ENCODE peak calls at places on chromosomes 13 and 19, in four cellular contexts. P, H, X and Q are unnamed samples.

GRCh38 chr19:8373867-8374813 is 10.2 kb downstream of the ANGPTL4 start:
- ATAC-seq in H (peak), P (peak), X (peak), Q (peak)

GRCh38 chr19:40502647-40503046 is 35.8 kb downstream of the SPTBN4 start:
- ATAC-seq in P (peak), X (no peak), H (peak), Q (no peak)

GRCh38 chr13:110397445-110397844 is 90.4 kb downstream of the COL4A2 start:
- ATAC-seq in X (peak), H (no peak), P (no peak), Q (peak)

GRCh38 chr19:29062486-29063435 is 150.2 kb downstream of the UQCRFS1 start:
- ATAC-seq in H (no peak), X (no peak), P (no peak), Q (no peak)

GRCh38 chr13:111474136-111475002 is 153.9 kb downstream of the TEX29 start:
- ATAC-seq in P (peak), X (no peak), H (peak), Q (no peak)

GRCh38 chr13:45416521-45417125 is 1.6 kb downstream of the SLC25A30 start:
- ATAC-seq in H (no peak), P (no peak), X (no peak), Q (no peak)

GRCh38 chr13:80339841-80340642 is 884 bp downstream of the SPRY2 start:
- ATAC-seq in H (peak), P (no peak), X (peak), Q (no peak)

GRCh38 chr13:51577690-51578089 is 6.6 kb upstream of the WDFY2 start:
- ATAC-seq in P (no peak), X (no peak), H (no peak), Q (no peak)

GRCh38 chr19:45352914-45353796 is 12.6 kb downstream of the KLC3 start:
- ATAC-seq in P (peak), X (no peak), H (no peak), Q (no peak)

GRCh38 chr13:75705395-75705794 is 69.3 kb downstream of the LMO7 start:
- ATAC-seq in H (no peak), X (no peak), P (peak), Q (no peak)

GRCh38 chr13:23695196-23695595 is 125.0 kb downstream of the TNFRSF19 start:
- ATAC-seq in P (no peak), H (no peak), X (no peak), Q (no peak)

GRCh38 chr13:29578300-29579048 is 17.0 kb downstream of the SLC7A1 start:
- ATAC-seq in H (no peak), X (no peak), P (no peak), Q (peak)

GRCh38 chr19:35558400-35559280 is 4.8 kb downstream of the ATP4A start:
- ATAC-seq in X (no peak), H (no peak), P (no peak), Q (no peak)

GRCh38 chr19:57682226-57682766 is 519 bp downstream of the ZNF551 start:
- ATAC-seq in X (peak), H (peak), P (peak), Q (no peak)

GRCh38 chr19:16831531-16831930 is 2.3 kb downstream of the SIN3B start:
- ATAC-seq in X (no peak), H (no peak), P (no peak), Q (no peak)

GRCh38 chr13:98890186-98890585 is 87.7 kb downstream of the DOCK9 start:
- ATAC-seq in P (peak), H (no peak), X (peak), Q (no peak)

GRCh38 chr19:18013621-18014111 is 5.7 kb downstream of the ARRDC2 start:
- ATAC-seq in X (peak), P (no peak), H (peak), Q (no peak)

GRCh38 chr19:55437410-55437809 is 5.7 kb downstream of the SHISA7 start:
- ATAC-seq in H (peak), P (peak), X (no peak), Q (no peak)

GRCh38 chr19:20565321-20566018 is at the start of gene ZNF737:
- ATAC-seq in P (no peak), H (peak), X (peak), Q (peak)

GRCh38 chr13:114282143-114282685 is 813 bp downstream of the UPF3A start:
- ATAC-seq in X (peak), H (peak), P (peak), Q (peak)

GRCh38 chr19:35098413-35099049 is 17.1 kb upstream of the FXYD3 start:
- ATAC-seq in P (no peak), X (no peak), H (no peak), Q (no peak)

GRCh38 chr13:50831510-50831909 is 12.0 kb downstream of the DLEU7 start:
- ATAC-seq in P (no peak), X (no peak), H (no peak), Q (no peak)

GRCh38 chr13:101858869-101859268 is 406.4 kb downstream of the ITGBL1 start:
- ATAC-seq in H (no peak), X (no peak), P (no peak), Q (no peak)

GRCh38 chr19:58398545-58398944 is 3.1 kb downstream of the RNF225 start:
- ATAC-seq in H (peak), P (no peak), X (no peak), Q (no peak)

GRCh38 chr13:101614491-101614890 is 162.0 kb downstream of the ITGBL1 start:
- ATAC-seq in H (no peak), P (no peak), X (no peak), Q (no peak)

GRCh38 chr19:6238643-6239281 is 41.0 kb downstream of the MLLT1 start:
- ATAC-seq in X (peak), H (no peak), P (no peak), Q (peak)

GRCh38 chr13:104949840-104950805 is 1585.3 kb downstream of the EFNB2 start:
- ATAC-seq in H (no peak), P (no peak), X (no peak), Q (no peak)

GRCh38 chr13:109610517-109610916 is 175.9 kb downstream of the IRS2 start:
- ATAC-seq in H (peak), X (no peak), P (peak), Q (no peak)

GRCh38 chr13:112781881-112782361 is 92.1 kb downstream of the ATP11A start:
- ATAC-seq in X (peak), H (no peak), P (no peak), Q (no peak)

GRCh38 chr19:17775245-17775927 is 19.6 kb upstream of the B3GNT3 start:
- ATAC-seq in P (peak), X (no peak), H (peak), Q (no peak)

GRCh38 chr13:32940601-32941000 is 75.6 kb upstream of the KL start:
- ATAC-seq in P (no peak), H (peak), X (no peak), Q (no peak)

GRCh38 chr13:114154476-114154875 is 22.1 kb upstream of the RASA3 start:
- ATAC-seq in H (no peak), X (no peak), P (no peak), Q (no peak)

GRCh38 chr13:91346848-91347211 is 657 bp upstream of the MIR17HG start:
- ATAC-seq in P (no peak), H (peak), X (no peak), Q (no peak)

GRCh38 chr13:47843005-47843404 is 158.1 kb downstream of the SUCLA2 start:
- ATAC-seq in P (no peak), H (no peak), X (no peak), Q (no peak)

GRCh38 chr19:14391156-14391821 is 10.0 kb downstream of the ADGRE5 start:
- ATAC-seq in X (no peak), H (no peak), P (no peak), Q (no peak)

GRCh38 chr19:5612891-5613290 is 9.7 kb downstream of the SAFB2 start:
- ATAC-seq in H (no peak), X (no peak), P (no peak), Q (no peak)

GRCh38 chr13:50320297-50320862 is 305.1 kb downstream of the KCNRG start:
- ATAC-seq in X (no peak), P (peak), H (peak), Q (no peak)

GRCh38 chr19:29672933-29673336 is 7.7 kb downstream of the PLEKHF1 start:
- ATAC-seq in P (no peak), X (no peak), H (no peak), Q (no peak)

DNA sequence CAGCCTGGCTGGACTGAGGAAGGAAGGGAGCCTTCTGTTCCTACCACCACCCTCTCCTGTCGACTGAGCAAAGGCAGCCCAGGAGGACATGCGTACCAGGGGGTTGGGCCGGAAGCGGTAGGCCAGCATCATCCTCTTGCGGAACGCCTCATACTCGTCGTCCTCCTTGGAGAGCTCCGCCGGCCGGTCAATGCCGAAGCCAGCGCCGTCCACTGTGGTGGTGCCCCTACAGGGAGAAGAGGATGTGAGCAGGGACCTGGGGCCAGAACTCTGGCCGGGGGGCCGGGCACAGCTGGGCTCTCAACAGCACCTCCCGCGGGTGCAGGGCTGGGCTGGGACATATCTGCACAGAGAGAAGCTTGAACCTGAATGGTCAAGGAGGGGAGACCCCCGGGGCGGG is 3.8 kb upstream of the TM6SF2 start:
- ATAC-seq in P (no peak), H (no peak), X (no peak), Q (no peak)
- TF ChIP-seq POLR2A in P (no peak), H (no peak), X (no peak), Q (no peak)

GRCh38 chr13:56900549-56901279 is 240.0 kb upstream of the PRR20A start:
- ATAC-seq in X (no peak), P (no peak), H (no peak), Q (no peak)
- H3K4me3 ChIP-seq in X (no peak), P (no peak), H (no peak), Q (no peak)

GRCh38 chr13:20997301-20998061 is 63.9 kb downstream of the LATS2 start:
- ATAC-seq in H (no peak), P (no peak), X (no peak), Q (peak)
- H3K27ac ChIP-seq in H (no peak), P (no peak), X (peak), Q (peak)

DNA sequence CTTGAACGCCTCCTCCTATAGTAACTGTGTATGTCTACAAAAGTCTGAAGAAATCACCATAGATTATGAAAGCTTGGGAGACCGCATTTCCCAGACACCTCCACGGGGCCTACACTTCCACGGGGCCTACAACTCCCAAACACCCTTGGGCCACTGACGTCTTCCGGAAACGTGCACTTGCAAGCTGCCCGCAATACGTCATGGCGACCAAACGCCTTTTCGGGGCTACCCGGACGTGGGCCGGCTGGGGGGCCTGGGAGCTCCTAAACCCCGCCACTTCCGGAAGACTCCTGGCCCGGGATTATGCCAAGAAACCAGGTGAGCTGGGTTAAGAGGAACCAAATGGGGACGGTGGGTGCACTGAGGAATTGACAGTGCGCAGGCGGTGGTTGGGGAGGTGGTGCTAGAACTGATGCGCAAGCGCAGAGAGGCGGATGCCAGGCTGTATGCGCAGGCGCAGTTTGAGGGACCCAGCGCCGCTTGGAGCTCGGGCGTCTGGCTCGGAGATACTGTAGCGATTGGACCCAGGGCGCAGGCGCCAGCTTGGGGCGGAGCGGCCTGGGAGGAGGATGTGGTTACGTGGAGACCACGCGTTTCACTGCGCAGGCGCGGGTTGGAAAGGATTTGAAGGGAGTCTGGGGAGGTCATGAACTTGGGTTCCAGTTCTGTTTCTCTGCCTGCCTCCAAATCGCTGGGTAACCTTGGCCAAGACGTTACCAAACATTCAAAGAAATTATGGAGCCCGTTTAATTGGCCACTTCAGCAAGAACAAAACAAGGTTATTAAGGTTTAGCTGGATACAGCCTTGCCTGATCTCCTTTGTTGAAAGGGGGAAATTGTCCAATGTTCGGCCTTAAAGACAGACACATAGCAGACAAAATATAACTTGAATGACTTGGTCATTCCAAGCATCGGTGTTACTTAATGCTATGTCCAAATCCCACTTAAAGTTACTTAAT is at the start of gene MRPL54:
- ATAC-seq in H (peak), X (peak), P (peak), Q (peak)
- TF ChIP-seq POLR2A in H (peak), X (peak), P (peak), Q (peak)

GRCh38 chr13:28027607-28028364 is 39.3 kb upstream of the URAD start:
- ATAC-seq in P (no peak), X (no peak), H (no peak), Q (no peak)

GRCh38 chr13:28031220-28031903 is 42.9 kb upstream of the URAD start:
- ATAC-seq in H (no peak), P (no peak), X (no peak), Q (no peak)

GRCh38 chr13:28035146-28035782 is 46.8 kb upstream of the URAD start:
- ATAC-seq in X (no peak), P (peak), H (no peak), Q (no peak)

GRCh38 chr13:28034256-28034655 is 45.8 kb upstream of the URAD start:
- ATAC-seq in X (no peak), H (no peak), P (no peak), Q (no peak)

DNA sequence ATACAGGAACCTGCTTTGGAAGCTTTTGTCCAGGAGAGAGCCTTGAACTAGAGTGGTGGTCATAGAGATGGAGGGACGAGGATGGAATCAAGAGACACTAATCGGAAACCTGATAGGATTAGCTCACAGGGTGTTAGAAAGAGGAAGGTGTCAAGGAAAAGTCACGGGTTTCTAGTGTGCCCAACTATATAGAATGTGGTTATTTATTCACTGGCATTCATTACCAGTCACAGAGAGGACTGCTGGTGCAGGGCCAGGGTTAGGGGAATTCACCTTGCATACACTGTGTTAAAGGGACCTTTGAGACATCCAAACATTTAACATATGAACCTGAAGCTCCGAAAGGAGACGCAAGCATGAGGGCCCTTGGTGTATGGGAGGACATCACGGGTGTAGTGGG is 43.4 kb upstream of the URAD start:
- ATAC-seq in P (no peak), H (no peak), X (no peak), Q (no peak)
- H3K4me3 ChIP-seq in P (no peak), H (no peak), X (no peak), Q (no peak)

DNA sequence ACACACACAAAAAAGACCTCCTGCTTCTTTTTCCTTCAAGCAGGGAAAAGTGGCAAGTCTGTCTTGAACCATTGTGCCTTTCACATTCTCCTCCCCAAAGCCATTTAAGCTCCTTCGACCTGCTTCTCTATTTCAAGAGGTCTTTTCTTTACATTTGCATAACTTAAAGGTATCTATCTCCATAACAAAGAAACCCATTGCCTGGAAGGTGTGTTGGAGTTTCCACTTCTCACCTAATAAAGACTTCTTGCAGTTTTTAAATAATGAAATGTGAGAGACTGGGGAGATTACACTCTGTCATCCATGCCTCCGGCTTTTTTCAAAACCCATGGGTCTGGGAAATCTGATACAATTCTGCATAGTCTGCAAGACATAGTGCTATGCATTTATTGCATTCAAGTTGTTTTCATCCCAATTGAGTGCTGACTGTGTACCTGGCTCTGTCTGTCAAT is 41.8 kb upstream of the NBEA start:
- ATAC-seq in X (no peak), H (no peak), P (no peak), Q (no peak)
- H3K27ac ChIP-seq in X (no peak), H (no peak), P (no peak), Q (no peak)

DNA sequence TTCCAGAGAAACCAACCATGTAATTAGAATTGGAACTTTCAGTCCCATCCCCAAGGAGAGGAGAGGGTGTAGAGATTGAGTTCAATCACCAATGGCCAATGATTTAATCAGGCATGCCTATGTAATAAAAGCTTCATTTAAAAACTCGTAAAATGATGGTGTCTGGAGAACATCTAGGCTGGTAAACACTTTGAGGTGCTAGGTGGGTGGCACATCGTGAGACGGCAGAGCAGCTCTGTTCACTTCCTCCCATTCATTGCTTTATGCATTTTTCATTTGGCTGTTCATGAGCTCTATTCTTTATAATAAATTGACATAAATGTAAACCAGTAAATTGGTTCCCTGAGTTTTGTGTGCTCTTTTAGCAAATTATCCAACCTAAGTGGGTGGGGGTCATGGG is 90.1 kb downstream of the ELF1 start:
- ATAC-seq in H (no peak), X (no peak), P (no peak), Q (no peak)
- TF ChIP-seq POLR2A in H (no peak), X (no peak), P (no peak), Q (no peak)

GRCh38 chr19:1450735-1451669 is 1.1 kb downstream of the APC2 start:
- ATAC-seq in H (no peak), P (no peak), X (no peak), Q (no peak)
- H3K4me3 ChIP-seq in H (no peak), P (no peak), X (no peak), Q (no peak)

GRCh38 chr19:49689133-49690072 is at the start of gene ADM5:
- ATAC-seq in P (peak), X (peak), H (peak), Q (peak)

GRCh38 chr19:49690656-49691242 is at the start of gene CPT1C:
- ATAC-seq in P (peak), H (no peak), X (peak), Q (peak)

GRCh38 chr19:49691243-49692101 is 556 bp downstream of the CPT1C start:
- ATAC-seq in H (no peak), P (no peak), X (no peak), Q (peak)

GRCh38 chr19:49688531-49689132 is 762 bp upstream of the ADM5 start:
- ATAC-seq in X (no peak), P (no peak), H (no peak), Q (no peak)

GRCh38 chr19:49690073-49690655 is 752 bp upstream of the CPT1C start:
- ATAC-seq in H (no peak), X (peak), P (peak), Q (peak)
- H3K27ac ChIP-seq in H (no peak), X (peak), P (peak), Q (peak)

GRCh38 chr13:28349901-28350654 is 144.8 kb downstream of the FLT1 start:
- ATAC-seq in P (no peak), H (no peak), X (no peak), Q (no peak)

GRCh38 chr13:28349371-28349770 is 145.6 kb downstream of the FLT1 start:
- ATAC-seq in X (no peak), P (no peak), H (no peak), Q (no peak)

GRCh38 chr13:28344163-28344562 is 150.8 kb downstream of the FLT1 start:
- ATAC-seq in P (no peak), X (no peak), H (no peak), Q (no peak)

GRCh38 chr13:28347456-28348371 is 147.2 kb downstream of the FLT1 start:
- ATAC-seq in P (no peak), H (no peak), X (no peak), Q (no peak)

DNA sequence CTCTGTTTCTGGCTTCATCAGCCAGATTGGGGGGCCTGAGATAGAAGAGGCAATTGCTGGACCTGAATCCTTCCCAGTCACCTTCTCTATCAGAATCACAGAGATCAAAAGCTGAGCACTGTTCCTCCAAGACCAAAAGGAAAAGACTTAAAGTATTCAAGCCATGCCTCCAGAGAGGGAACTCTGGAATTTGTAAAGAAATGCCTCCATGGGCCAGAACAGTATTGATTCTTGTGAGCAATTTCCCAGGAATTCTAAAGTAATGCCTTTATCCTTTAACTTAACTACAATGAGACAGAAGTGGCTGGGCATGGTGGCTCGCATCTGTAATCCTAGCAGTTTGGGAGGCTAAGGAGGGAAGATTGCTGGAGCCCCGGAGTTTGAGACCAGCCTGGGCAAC is 148.8 kb downstream of the FLT1 start:
- ATAC-seq in X (no peak), P (no peak), H (no peak), Q (no peak)
- TF ChIP-seq POLR2A in X (no peak), P (no peak), H (no peak), Q (no peak)